ENCODE peak calls at places on chromosomes 1 and 21, in six cellular contexts. Q is AG09319, C is SHP77, E is epithelial cell of esophagus, L is NCI-H1092 treated with DMSO at 0.1 percent for 48 hours, T is H4. X is an unnamed sample.

GRCh38 chr1:201584510-201584991 is 45.6 kb downstream of the NAV1 start:
- DNase-seq in Q (no peak), C (no peak), E (no peak), L (no peak), T (no peak), X (no peak)

GRCh38 chr1:153616885-153617428 is 832 bp upstream of the S100A14 start:
- DNase-seq in Q (no peak), C (no peak), E (peak; percentile 85), L (no peak), T (no peak), X (peak; percentile 75)

GRCh38 chr21:44379991-44380865 is 26.8 kb downstream of the TRPM2 start:
- DNase-seq in Q (no peak), C (no peak), E (no peak), L (no peak), T (no peak), X (no peak)

GRCh38 chr1:162856260-162856659 is 4.7 kb downstream of the CCDC190 start:
- DNase-seq in Q (no peak), C (no peak), E (peak; percentile 92), L (no peak), T (peak; percentile 52), X (peak; percentile 96)

GRCh38 chr1:1438531-1439381 is 3.3 kb downstream of the VWA1 start:
- DNase-seq in Q (no peak), C (no peak), E (no peak), L (no peak), T (no peak), X (no peak)

GRCh38 chr1:9735800-9736199 is 84.3 kb downstream of the PIK3CD start:
- DNase-seq in Q (no peak), C (no peak), E (no peak), L (no peak), T (no peak), X (no peak)

GRCh38 chr1:160211010-160211790 is 6.0 kb downstream of the PEA15 start:
- DNase-seq in Q (no peak), C (no peak), E (no peak), L (no peak), T (no peak), X (no peak)

GRCh38 chr1:28862571-28863403 is 50.8 kb downstream of the OPRD1 start:
- DNase-seq in Q (no peak), C (no peak), E (no peak), L (no peak), T (no peak), X (no peak)

GRCh38 chr1:234955107-234955731 is 173.4 kb downstream of the TOMM20 start:
- DNase-seq in Q (no peak), C (peak; percentile 81), E (no peak), L (no peak), T (no peak), X (no peak)

GRCh38 chr1:53617382-53618217 is 121.4 kb downstream of the GLIS1 start:
- DNase-seq in Q (peak; percentile 28), C (no peak), E (peak; percentile 81), L (no peak), T (peak; percentile 77), X (no peak)

GRCh38 chr1:175268720-175269119 is 76.1 kb upstream of the KIAA0040 start:
- DNase-seq in Q (no peak), C (no peak), E (peak; percentile 72), L (no peak), T (no peak), X (peak; percentile 70)

GRCh38 chr1:24888061-24888970 is 41.8 kb downstream of the RUNX3 start:
- DNase-seq in Q (no peak), C (no peak), E (no peak), L (no peak), T (no peak), X (no peak)

GRCh38 chr1:99306644-99307043 is 42.4 kb downstream of the PLPPR4 start:
- DNase-seq in Q (no peak), C (no peak), E (no peak), L (no peak), T (no peak), X (no peak)

GRCh38 chr1:234743866-234744581 is 134.0 kb upstream of the IRF2BP2 start:
- DNase-seq in Q (no peak), C (peak; percentile 54), E (peak; percentile 29), L (peak; percentile 97), T (no peak), X (no peak)

GRCh38 chr1:165875604-165876003 is 48.2 kb downstream of the UCK2 start:
- DNase-seq in Q (no peak), C (no peak), E (no peak), L (no peak), T (no peak), X (no peak)

GRCh38 chr1:197519741-197520334 is 251.8 kb downstream of the CRB1 start:
- DNase-seq in Q (no peak), C (peak; percentile 2), E (peak; percentile 18), L (no peak), T (no peak), X (peak; percentile 3)

GRCh38 chr21:25963186-25963585 is 207.4 kb downstream of the APP start:
- DNase-seq in Q (no peak), C (no peak), E (peak; percentile 83), L (no peak), T (peak; percentile 49), X (peak; percentile 80)

GRCh38 chr1:81799939-81800740 is 594 bp upstream of the ADGRL2 start:
- DNase-seq in Q (peak; percentile 43), C (peak; percentile 35), E (peak; percentile 78), L (peak; percentile 64), T (no peak), X (peak; percentile 78)

GRCh38 chr1:205291577-205291976 is 30.0 kb downstream of the NUAK2 start:
- DNase-seq in Q (no peak), C (no peak), E (no peak), L (no peak), T (no peak), X (no peak)

GRCh38 chr21:44907966-44908364 is 12.7 kb downstream of the ITGB2 start:
- DNase-seq in Q (no peak), C (no peak), E (no peak), L (no peak), T (no peak), X (no peak)

GRCh38 chr1:147539122-147539575 is 2.2 kb upstream of the BCL9 start:
- DNase-seq in Q (peak; percentile 84), C (no peak), E (peak; percentile 70), L (no peak), T (peak; percentile 93), X (peak; percentile 81)